ENCODE peak calls at places on chromosomes 4 and X, in eight cellular contexts. S is T follicular helper cell; C is nephron progenitor cell; T is NCI-H1105 treated with DMSO at 0.1 percent for 48 hours; U is HS-27A; W is NCI-H345; J is stimulated activated naive B cell treated with anti-CD40 and anti-IgM and Interleukin-4, amounts not matched to agents 10 μg/mL and 1 μg/mL and 100 μg/mL, for 72 hours; L is neural progenitor cell. E is an unnamed sample.

GRCh38 chr4:103010827-103011226 is 8.7 kb downstream of the SLC9B1 start:
- DNase-seq in S (no peak), C (no peak), T (no peak), U (no peak), W (no peak), J (no peak), L (no peak), E (no peak)

GRCh38 chr4:65482410-65482809 is 187.9 kb downstream of the EPHA5 start:
- DNase-seq in S (no peak), C (no peak), T (no peak), U (peak; percentile 35), W (no peak), J (no peak), L (no peak), E (no peak)

GRCh38 chrX:25599061-25599460 is 539.1 kb upstream of the MAGEB18 start:
- DNase-seq in S (no peak), C (no peak), T (no peak), U (no peak), W (no peak), J (no peak), L (no peak), E (no peak)

GRCh38 chrX:63932006-63932405 is 147.0 kb upstream of the ARHGEF9 start:
- DNase-seq in S (no peak), C (no peak), T (no peak), U (no peak), W (no peak), J (no peak), L (no peak), E (no peak)

GRCh38 chrX:115639481-115639880 is 78.5 kb downstream of the PLS3 start:
- DNase-seq in S (no peak), C (no peak), T (no peak), U (no peak), W (no peak), J (no peak), L (peak; percentile 34), E (no peak)

GRCh38 chr4:51885371-51885770 is 42.4 kb downstream of the DCUN1D4 start:
- DNase-seq in S (no peak), C (no peak), T (no peak), U (no peak), W (no peak), J (no peak), L (peak; percentile 46), E (no peak)

GRCh38 chr4:620851-621261 is 4.5 kb upstream of the PDE6B start:
- DNase-seq in S (no peak), C (no peak), T (no peak), U (no peak), W (no peak), J (no peak), L (no peak), E (no peak)

GRCh38 chr4:77240469-77241066 is 83.6 kb downstream of the CCNG2 start:
- DNase-seq in S (peak; percentile 31), C (peak; percentile 83), T (peak; percentile 31), U (peak; percentile 24), W (peak; percentile 25), J (peak; percentile 51), L (peak; percentile 89), E (peak; percentile 18)

GRCh38 chr4:71466775-71467174 is 128.0 kb downstream of the SLC4A4 start:
- DNase-seq in S (no peak), C (no peak), T (no peak), U (no peak), W (no peak), J (no peak), L (no peak), E (no peak)

GRCh38 chr4:65738134-65738533 is 67.8 kb upstream of the EPHA5 start:
- DNase-seq in S (no peak), C (no peak), T (no peak), U (no peak), W (no peak), J (no peak), L (no peak), E (no peak)

GRCh38 chr4:184444215-184444952 is 30.0 kb downstream of the IRF2 start:
- DNase-seq in S (no peak), C (no peak), T (no peak), U (no peak), W (no peak), J (no peak), L (no peak), E (no peak)

GRCh38 chr4:73853718-73854473 is 800 bp downstream of the PF4V1 start:
- DNase-seq in S (no peak), C (no peak), T (no peak), U (no peak), W (no peak), J (no peak), L (no peak), E (no peak)

GRCh38 chrX:66638591-66639500 is at the start of gene EDA2R:
- DNase-seq in S (no peak), C (peak; percentile 41), T (no peak), U (no peak), W (no peak), J (peak; percentile 18), L (peak; percentile 83), E (no peak)

GRCh38 chr4:152771736-152772533 is 7.6 kb downstream of the TIGD4 start:
- DNase-seq in S (no peak), C (no peak), T (no peak), U (no peak), W (no peak), J (no peak), L (no peak), E (no peak)

GRCh38 chr4:127783026-127783769 is 1.1 kb downstream of the HSPA4L start:
- DNase-seq in S (no peak), C (peak; percentile 40), T (peak; percentile 59), U (no peak), W (peak; percentile 26), J (no peak), L (peak; percentile 53), E (peak; percentile 26)

GRCh38 chr4:35912174-35912573 is 332.1 kb downstream of the ARAP2 start:
- DNase-seq in S (no peak), C (no peak), T (no peak), U (no peak), W (no peak), J (no peak), L (no peak), E (no peak)

GRCh38 chrX:21806691-21807090 is 32.7 kb upstream of the MBTPS2 start:
- DNase-seq in S (no peak), C (no peak), T (no peak), U (no peak), W (no peak), J (no peak), L (no peak), E (no peak)

GRCh38 chr4:111961806-111962205 is 183.4 kb upstream of the FAM241A start:
- DNase-seq in S (no peak), C (no peak), T (no peak), U (no peak), W (no peak), J (no peak), L (no peak), E (no peak)

GRCh38 chrX:7272301-7272700 is 124.3 kb upstream of the PUDP start:
- DNase-seq in S (no peak), C (no peak), T (no peak), U (no peak), W (no peak), J (no peak), L (no peak), E (no peak)

GRCh38 chrX:117743469-117744251 is 372.9 kb downstream of the KLHL13 start:
- DNase-seq in S (no peak), C (peak; percentile 2), T (peak; percentile 14), U (no peak), W (no peak), J (no peak), L (peak; percentile 40), E (peak; percentile 3)

GRCh38 chr4:183360161-183360919 is 38.1 kb upstream of the CLDN24 start:
- DNase-seq in S (no peak), C (no peak), T (no peak), U (no peak), W (no peak), J (no peak), L (no peak), E (no peak)

GRCh38 chr4:98092833-98093439 is 50.3 kb downstream of the STPG2 start:
- DNase-seq in S (no peak), C (no peak), T (peak; percentile 4), U (no peak), W (peak; percentile 12), J (no peak), L (peak; percentile 35), E (no peak)

GRCh38 chr4:38131371-38132139 is 171.4 kb downstream of the PTTG2 start:
- DNase-seq in S (peak; percentile 70), C (no peak), T (no peak), U (no peak), W (no peak), J (peak; percentile 12), L (peak; percentile 80), E (no peak)

GRCh38 chr4:1205641-1206298 is 33.4 kb upstream of the SPON2 start:
- DNase-seq in S (no peak), C (no peak), T (no peak), U (no peak), W (no peak), J (no peak), L (no peak), E (no peak)

GRCh38 chr4:185343726-185344581 is 51.8 kb downstream of the LRP2BP start:
- DNase-seq in S (no peak), C (no peak), T (no peak), U (no peak), W (no peak), J (no peak), L (no peak), E (no peak)

GRCh38 chr4:184664445-184665210 is 15.1 kb downstream of the PRIMPOL start:
- DNase-seq in S (no peak), C (no peak), T (no peak), U (no peak), W (no peak), J (no peak), L (peak; percentile 66), E (no peak)

GRCh38 chr4:53221832-53222480 is 143.9 kb downstream of the SCFD2 start:
- DNase-seq in S (no peak), C (no peak), T (no peak), U (no peak), W (no peak), J (no peak), L (no peak), E (no peak)

GRCh38 chr4:184540307-184540706 is 66.0 kb upstream of the IRF2 start:
- DNase-seq in S (no peak), C (no peak), T (no peak), U (no peak), W (no peak), J (no peak), L (no peak), E (no peak)

GRCh38 chr4:181235361-181235760 is 1007.8 kb upstream of the TENM3 start:
- DNase-seq in S (no peak), C (no peak), T (no peak), U (no peak), W (no peak), J (no peak), L (no peak), E (no peak)

GRCh38 chr4:5881340-5881739 is 11.5 kb downstream of the CRMP1 start:
- DNase-seq in S (no peak), C (peak; percentile 36), T (no peak), U (no peak), W (no peak), J (no peak), L (peak; percentile 58), E (no peak)

GRCh38 chr4:59553739-59554126 is 1646.4 kb upstream of the ADGRL3 start:
- DNase-seq in S (no peak), C (no peak), T (no peak), U (peak; percentile 9), W (no peak), J (no peak), L (no peak), E (no peak)

GRCh38 chrX:71184803-71185495 is 38.1 kb upstream of the GJB1 start:
- DNase-seq in S (no peak), C (no peak), T (peak; percentile 44), U (no peak), W (no peak), J (no peak), L (no peak), E (no peak)

GRCh38 chr4:107862658-107863057 is 37.9 kb downstream of the SGMS2 start:
- DNase-seq in S (no peak), C (no peak), T (no peak), U (no peak), W (no peak), J (no peak), L (no peak), E (peak; percentile 6)

GRCh38 chr4:22739933-22740332 is 47.2 kb downstream of the GBA3 start:
- DNase-seq in S (no peak), C (no peak), T (no peak), U (no peak), W (no peak), J (no peak), L (no peak), E (no peak)

E was measured in NCI-H774.